ENCODE peak calls at places on chromosomes 12 and 14, in four cellular contexts. I is mesendoderm, T is H9, H is H1. O is an unnamed sample.

GRCh38 chr12:50055831-50056628 is 1.4 kb upstream of the ASIC1 start:
- DNase-seq in I (peak; percentile 83), T (peak; percentile 81), H (peak; percentile 82), O (peak; percentile 46)

GRCh38 chr12:10140001-10140400 is 10.0 kb upstream of the CLEC7A start:
- DNase-seq in I (peak; percentile 71), T (peak; percentile 54), H (no peak), O (peak; percentile 70)

GRCh38 chr12:105256921-105257320 is 20.9 kb upstream of the APPL2 start:
- DNase-seq in I (no peak), T (no peak), H (no peak), O (peak; percentile 89)

GRCh38 chr12:104011265-104011664 is 38.7 kb downstream of the GLT8D2 start:
- DNase-seq in I (no peak), T (no peak), H (no peak), O (peak; percentile 96)

GRCh38 chr14:51862171-51862838 is 1.9 kb downstream of the GNG2 start:
- DNase-seq in I (no peak), T (no peak), H (no peak), O (peak; percentile 19)

GRCh38 chr12:105100207-105100985 is 7.1 kb upstream of the WASHC4 start:
- DNase-seq in I (peak; percentile 42), T (no peak), H (no peak), O (peak; percentile 76)

GRCh38 chr12:121403721-121404120 is 3.8 kb downstream of the RNF34 start:
- DNase-seq in I (no peak), T (no peak), H (no peak), O (no peak)

GRCh38 chr12:95126076-95126475 is 52.7 kb upstream of the NR2C1 start:
- DNase-seq in I (no peak), T (no peak), H (no peak), O (no peak)

GRCh38 chr14:98136420-98136819 is 1135.6 kb downstream of the BCL11B start:
- DNase-seq in I (no peak), T (no peak), H (no peak), O (no peak)

GRCh38 chr12:14185441-14186192 is 179.9 kb upstream of the ATF7IP start:
- DNase-seq in I (peak; percentile 72), T (peak; percentile 67), H (peak; percentile 60), O (peak; percentile 38)

GRCh38 chr12:130952545-130952954 is 1.2 kb upstream of the ADGRD1 start:
- DNase-seq in I (peak; percentile 89), T (no peak), H (no peak), O (no peak)

GRCh38 chr12:125098676-125099406 is 33.6 kb downstream of the AACS start:
- DNase-seq in I (peak; percentile 78), T (no peak), H (no peak), O (no peak)

GRCh38 chr12:94644141-94644575 is 6.2 kb downstream of the TMCC3 start:
- DNase-seq in I (no peak), T (no peak), H (no peak), O (peak; percentile 24)

GRCh38 chr12:12209043-12209442 is 57.8 kb downstream of the LRP6 start:
- DNase-seq in I (no peak), T (no peak), H (no peak), O (no peak)
- H3K56ac ChIP-seq in I (no peak overlapping the region), T (no peak overlapping the region), H (no peak overlapping the region), O (no peak overlapping the region)

GRCh38 chr14:84519836-84520235 is 1010.1 kb upstream of the FLRT2 start:
- DNase-seq in I (peak; percentile 8), T (no peak), H (no peak), O (no peak)
- H3K56ac ChIP-seq in I (no peak overlapping the region), T (no peak overlapping the region), H (no peak overlapping the region), O (no peak overlapping the region)

GRCh38 chr12:6607751-6608591 is 792 bp upstream of the CHD4 start:
- DNase-seq in I (peak; percentile 70), T (peak; percentile 70), H (no peak), O (peak; percentile 25)
- H3K56ac ChIP-seq in I (no peak overlapping the region), T (no peak overlapping the region), H (no peak overlapping the region), O (no peak overlapping the region)

GRCh38 chr14:23626946-23627345 is 9.2 kb upstream of the DHRS2 start:
- DNase-seq in I (no peak), T (no peak), H (no peak), O (no peak)

GRCh38 chr14:23629831-23630396 is 6.2 kb upstream of the DHRS2 start:
- DNase-seq in I (no peak), T (no peak), H (no peak), O (peak; percentile 32)

GRCh38 chr14:23630687-23631086 is 5.5 kb upstream of the DHRS2 start:
- DNase-seq in I (peak; percentile 57), T (no peak), H (no peak), O (no peak)

GRCh38 chr14:23629204-23629603 is 7.0 kb upstream of the DHRS2 start:
- DNase-seq in I (no peak), T (no peak), H (no peak), O (no peak)

GRCh38 chr14:23627961-23628360 is 8.2 kb upstream of the DHRS2 start:
- DNase-seq in I (no peak), T (no peak), H (no peak), O (no peak)
- H3K56ac ChIP-seq in I (no peak overlapping the region), T (no peak overlapping the region), H (no peak overlapping the region), O (no peak overlapping the region)

GRCh38 chr14:104816678-104816945 is 15.7 kb downstream of the ZBTB42 start:
- DNase-seq in I (no peak), T (no peak), H (no peak), O (no peak)

GRCh38 chr14:104810316-104810715 is 9.4 kb downstream of the ZBTB42 start:
- DNase-seq in I (no peak), T (no peak), H (no peak), O (no peak)

GRCh38 chr14:104817930-104818713 is 17.2 kb downstream of the ZBTB42 start:
- DNase-seq in I (no peak), T (no peak), H (no peak), O (no peak)

GRCh38 chr14:104808456-104808855 is 7.6 kb downstream of the ZBTB42 start:
- DNase-seq in I (no peak), T (no peak), H (no peak), O (no peak)

GRCh38 chr14:104813286-104813685 is 12.4 kb downstream of the ZBTB42 start:
- DNase-seq in I (no peak), T (no peak), H (no peak), O (no peak)
- H3K56ac ChIP-seq in I (no peak overlapping the region), T (no peak overlapping the region), H (no peak overlapping the region), O (no peak overlapping the region)

GRCh38 chr12:113207621-113208040 is 13.6 kb upstream of the TPCN1 start:
- DNase-seq in I (no peak), T (no peak), H (no peak), O (no peak)
- H3K56ac ChIP-seq in I (no peak overlapping the region), T (no peak overlapping the region), H (no peak overlapping the region), O (peak overlapping the region; percentile 3)

GRCh38 chr14:65877631-65878030 is 465.1 kb downstream of the FUT8 start:
- DNase-seq in I (no peak), T (no peak), H (no peak), O (no peak)

GRCh38 chr14:65878586-65878985 is 466.1 kb downstream of the FUT8 start:
- DNase-seq in I (no peak), T (no peak), H (no peak), O (no peak)

GRCh38 chr14:65880507-65880906 is 468.0 kb downstream of the FUT8 start:
- DNase-seq in I (no peak), T (no peak), H (no peak), O (no peak)

GRCh38 chr14:65877187-65877586 is 464.7 kb downstream of the FUT8 start:
- DNase-seq in I (no peak), T (no peak), H (no peak), O (no peak)

GRCh38 chr14:65879218-65880009 is 466.9 kb downstream of the FUT8 start:
- DNase-seq in I (no peak), T (no peak), H (no peak), O (peak; percentile 60)
- H3K56ac ChIP-seq in I (no peak overlapping the region), T (no peak overlapping the region), H (no peak overlapping the region), O (no peak overlapping the region)

DNA sequence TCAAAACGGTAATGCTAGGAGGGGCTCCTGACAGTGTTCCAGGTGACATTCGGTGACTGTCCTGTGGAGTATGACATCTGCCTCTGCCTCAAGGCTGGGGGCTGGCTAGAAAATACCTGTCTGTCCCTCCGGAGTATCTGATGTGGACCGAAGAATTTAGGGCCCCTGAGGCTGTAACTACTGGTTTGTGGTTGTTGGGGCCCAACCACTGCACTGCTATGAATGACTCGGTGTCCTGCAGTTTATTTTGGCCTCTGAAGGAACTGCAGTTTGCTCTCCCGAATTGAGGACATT is 198.9 kb upstream of the CAND1 start:
- DNase-seq in I (peak; percentile 29), T (no peak), H (peak; percentile 47), O (no peak)
- H3K56ac ChIP-seq in I (peak overlapping the region; percentile 88), T (no peak overlapping the region), H (no peak overlapping the region), O (no peak overlapping the region)

GRCh38 chr14:68664225-68664681 is 128.6 kb downstream of the ZFP36L1 start:
- DNase-seq in I (no peak), T (no peak), H (peak; percentile 39), O (peak; percentile 12)
- H3K56ac ChIP-seq in I (peak overlapping the region; percentile 3), T (no peak overlapping the region), H (no peak overlapping the region), O (no peak overlapping the region)

GRCh38 chr14:89589400-89590128 is 172.5 kb upstream of the FOXN3 start:
- DNase-seq in I (no peak), T (no peak), H (no peak), O (no peak)

GRCh38 chr14:89588840-89589296 is 171.8 kb upstream of the FOXN3 start:
- DNase-seq in I (no peak), T (no peak), H (no peak), O (no peak)

GRCh38 chr14:89588016-89588415 is 171.0 kb upstream of the FOXN3 start:
- DNase-seq in I (no peak), T (no peak), H (no peak), O (no peak)

GRCh38 chr14:89598548-89599186 is 181.6 kb upstream of the FOXN3 start:
- DNase-seq in I (peak; percentile 71), T (no peak), H (no peak), O (peak; percentile 38)

DNA sequence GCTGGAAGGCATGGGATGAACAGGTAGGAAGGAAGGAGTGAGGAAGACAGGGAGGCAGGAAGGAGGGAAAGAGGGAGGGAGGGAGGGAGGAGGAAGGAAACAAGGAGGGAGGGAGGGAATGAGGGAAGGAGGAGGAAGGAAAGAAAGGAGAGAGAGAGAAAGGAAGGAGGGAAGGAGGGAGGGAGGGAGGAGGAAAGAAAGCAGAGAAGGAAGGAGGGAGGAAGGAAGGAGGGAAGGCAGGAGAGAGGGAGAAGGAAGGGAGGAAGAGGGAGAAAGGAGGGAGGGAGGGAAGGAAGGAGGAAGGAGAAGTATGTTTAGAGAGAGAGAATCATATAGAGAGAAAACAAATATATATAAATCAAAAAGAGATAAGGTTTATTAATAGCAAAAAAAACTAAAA is 175.9 kb upstream of the FOXN3 start:
- DNase-seq in I (no peak), T (no peak), H (no peak), O (no peak)
- H3K56ac ChIP-seq in I (no peak overlapping the region), T (no peak overlapping the region), H (no peak overlapping the region), O (no peak overlapping the region)